ENCODE peak calls at places on chromosomes 2 and 18, in nine cellular contexts. One of them, this sample, is unnamed. For H3K9me3, the result is how much of the 10 kb centered on the place peaks cover.

GRCh38 chr2:191432121-191432520 is 186.9 kb downstream of the MYO1B start:
- DNase-seq in GM23248: no peak
- DNase-seq in heart left ventricle: no peak
- DNase-seq in tibial artery: no peak
- DNase-seq in fibroblast of lung: no peak
- DNase-seq in transverse colon: no peak
- DNase-seq in breast epithelium: no peak
- DNase-seq in SJSA1: no peak
- DNase-seq in MM.1S: no peak
- DNase-seq in this sample: no peak

GRCh38 chr18:25842665-25843064 is 247.7 kb downstream of the SS18 start:
- DNase-seq in GM23248: no peak
- DNase-seq in heart left ventricle: no peak
- DNase-seq in tibial artery: no peak
- DNase-seq in fibroblast of lung: no peak
- DNase-seq in transverse colon: no peak
- DNase-seq in breast epithelium: no peak
- DNase-seq in SJSA1: no peak
- DNase-seq in MM.1S: no peak
- DNase-seq in this sample: no peak

GRCh38 chr18:51153659-51154371 is 43.7 kb downstream of the MEX3C start:
- DNase-seq in GM23248: no peak
- DNase-seq in heart left ventricle: no peak
- DNase-seq in tibial artery: no peak
- DNase-seq in fibroblast of lung: no peak
- DNase-seq in transverse colon: peak
- DNase-seq in breast epithelium: no peak
- DNase-seq in SJSA1: no peak
- DNase-seq in MM.1S: peak
- DNase-seq in this sample: no peak

GRCh38 chr2:122514451-122514996 is 759.1 kb downstream of the TSN start:
- DNase-seq in GM23248: no peak
- DNase-seq in heart left ventricle: no peak
- DNase-seq in tibial artery: no peak
- DNase-seq in fibroblast of lung: peak
- DNase-seq in transverse colon: no peak
- DNase-seq in breast epithelium: no peak
- DNase-seq in SJSA1: no peak
- DNase-seq in MM.1S: no peak
- DNase-seq in this sample: no peak

GRCh38 chr2:239690651-239691631 is 290.1 kb upstream of the HDAC4 start:
- DNase-seq in GM23248: no peak
- DNase-seq in heart left ventricle: no peak
- DNase-seq in tibial artery: no peak
- DNase-seq in fibroblast of lung: no peak
- DNase-seq in transverse colon: no peak
- DNase-seq in breast epithelium: no peak
- DNase-seq in SJSA1: no peak
- DNase-seq in MM.1S: no peak
- DNase-seq in this sample: peak

GRCh38 chr2:197851451-197851850 is 47.1 kb downstream of the PLCL1 start:
- DNase-seq in GM23248: no peak
- DNase-seq in heart left ventricle: no peak
- DNase-seq in tibial artery: no peak
- DNase-seq in fibroblast of lung: no peak
- DNase-seq in transverse colon: no peak
- DNase-seq in breast epithelium: no peak
- DNase-seq in SJSA1: no peak
- DNase-seq in MM.1S: no peak
- DNase-seq in this sample: no peak

GRCh38 chr2:110103060-110103961 is 12.3 kb downstream of the MALL start:
- DNase-seq in GM23248: no peak
- DNase-seq in heart left ventricle: peak
- DNase-seq in tibial artery: no peak
- DNase-seq in fibroblast of lung: no peak
- DNase-seq in transverse colon: peak
- DNase-seq in breast epithelium: no peak
- DNase-seq in SJSA1: no peak
- DNase-seq in MM.1S: no peak
- DNase-seq in this sample: no peak

GRCh38 chr2:157839162-157839801 is 36.8 kb downstream of the ACVR1 start:
- DNase-seq in GM23248: peak
- DNase-seq in heart left ventricle: no peak
- DNase-seq in tibial artery: peak
- DNase-seq in fibroblast of lung: peak
- DNase-seq in transverse colon: no peak
- DNase-seq in breast epithelium: no peak
- DNase-seq in SJSA1: peak
- DNase-seq in MM.1S: no peak
- DNase-seq in this sample: no peak

GRCh38 chr2:174561283-174562275 is 36.0 kb downstream of the WIPF1 start:
- DNase-seq in GM23248: peak
- DNase-seq in heart left ventricle: peak
- DNase-seq in tibial artery: peak
- DNase-seq in fibroblast of lung: peak
- DNase-seq in transverse colon: peak
- DNase-seq in breast epithelium: no peak
- DNase-seq in SJSA1: no peak
- DNase-seq in MM.1S: no peak
- DNase-seq in this sample: peak

GRCh38 chr2:72781500-72781899 is 44.3 kb downstream of the EXOC6B start:
- DNase-seq in GM23248: no peak
- DNase-seq in heart left ventricle: no peak
- DNase-seq in tibial artery: no peak
- DNase-seq in fibroblast of lung: peak
- DNase-seq in transverse colon: no peak
- DNase-seq in breast epithelium: no peak
- DNase-seq in SJSA1: no peak
- DNase-seq in MM.1S: no peak
- DNase-seq in this sample: no peak

GRCh38 chr2:111184725-111185495 is 64.2 kb downstream of the BCL2L11 start:
- DNase-seq in GM23248: no peak
- DNase-seq in heart left ventricle: no peak
- DNase-seq in tibial artery: no peak
- DNase-seq in fibroblast of lung: no peak
- DNase-seq in transverse colon: no peak
- DNase-seq in breast epithelium: no peak
- DNase-seq in SJSA1: no peak
- DNase-seq in MM.1S: no peak
- DNase-seq in this sample: no peak

DNA sequence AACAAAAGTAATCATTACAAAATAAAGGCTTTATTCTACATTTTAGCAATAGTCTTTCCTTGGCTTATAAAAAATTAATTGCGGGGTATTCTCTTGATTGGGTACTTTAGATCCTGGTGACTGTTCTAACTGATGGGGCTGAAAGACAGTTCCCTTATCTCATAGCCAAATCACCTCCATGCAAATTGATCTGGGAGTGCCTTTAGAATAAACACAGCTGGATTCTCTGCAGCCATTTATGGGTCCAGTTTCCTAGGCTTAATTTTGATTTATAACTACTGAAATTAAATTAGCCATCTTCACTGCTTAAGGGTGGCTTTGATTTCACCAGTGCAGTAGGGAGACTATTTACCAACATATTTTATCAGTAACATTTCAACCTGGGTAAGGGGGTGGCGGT is 337.1 kb downstream of the NRXN1 start:
- DNase-seq in GM23248: no peak
- DNase-seq in heart left ventricle: no peak
- DNase-seq in tibial artery: no peak
- DNase-seq in fibroblast of lung: no peak
- DNase-seq in transverse colon: no peak
- DNase-seq in breast epithelium: no peak
- DNase-seq in SJSA1: no peak
- DNase-seq in MM.1S: no peak
- DNase-seq in this sample: no peak
- H3K4me3 ChIP-seq in GM23248: no peak
- H3K4me3 ChIP-seq in heart left ventricle: no peak
- H3K4me3 ChIP-seq in tibial artery: no peak
- H3K4me3 ChIP-seq in fibroblast of lung: no peak
- H3K4me3 ChIP-seq in transverse colon: no peak
- H3K4me3 ChIP-seq in breast epithelium: no peak
- H3K4me3 ChIP-seq in SJSA1: no peak
- H3K4me3 ChIP-seq in MM.1S: no peak
- H3K4me3 ChIP-seq in this sample: no peak

GRCh38 chr2:16184945-16185660 is 244.8 kb downstream of the MYCN start:
- DNase-seq in GM23248: no peak
- DNase-seq in heart left ventricle: no peak
- DNase-seq in tibial artery: no peak
- DNase-seq in fibroblast of lung: no peak
- DNase-seq in transverse colon: no peak
- DNase-seq in breast epithelium: no peak
- DNase-seq in SJSA1: no peak
- DNase-seq in MM.1S: no peak
- DNase-seq in this sample: no peak

GRCh38 chr2:16185671-16186391 is 245.5 kb downstream of the MYCN start:
- DNase-seq in GM23248: no peak
- DNase-seq in heart left ventricle: no peak
- DNase-seq in tibial artery: no peak
- DNase-seq in fibroblast of lung: no peak
- DNase-seq in transverse colon: no peak
- DNase-seq in breast epithelium: no peak
- DNase-seq in SJSA1: no peak
- DNase-seq in MM.1S: no peak
- DNase-seq in this sample: no peak

GRCh38 chr2:16182841-16183240 is 242.5 kb downstream of the MYCN start:
- DNase-seq in GM23248: no peak
- DNase-seq in heart left ventricle: no peak
- DNase-seq in tibial artery: no peak
- DNase-seq in fibroblast of lung: no peak
- DNase-seq in transverse colon: no peak
- DNase-seq in breast epithelium: no peak
- DNase-seq in SJSA1: no peak
- DNase-seq in MM.1S: no peak
- DNase-seq in this sample: no peak

GRCh38 chr2:16183345-16183744 is 243.0 kb downstream of the MYCN start:
- DNase-seq in GM23248: no peak
- DNase-seq in heart left ventricle: no peak
- DNase-seq in tibial artery: no peak
- DNase-seq in fibroblast of lung: no peak
- DNase-seq in transverse colon: no peak
- DNase-seq in breast epithelium: no peak
- DNase-seq in SJSA1: no peak
- DNase-seq in MM.1S: no peak
- DNase-seq in this sample: no peak

DNA sequence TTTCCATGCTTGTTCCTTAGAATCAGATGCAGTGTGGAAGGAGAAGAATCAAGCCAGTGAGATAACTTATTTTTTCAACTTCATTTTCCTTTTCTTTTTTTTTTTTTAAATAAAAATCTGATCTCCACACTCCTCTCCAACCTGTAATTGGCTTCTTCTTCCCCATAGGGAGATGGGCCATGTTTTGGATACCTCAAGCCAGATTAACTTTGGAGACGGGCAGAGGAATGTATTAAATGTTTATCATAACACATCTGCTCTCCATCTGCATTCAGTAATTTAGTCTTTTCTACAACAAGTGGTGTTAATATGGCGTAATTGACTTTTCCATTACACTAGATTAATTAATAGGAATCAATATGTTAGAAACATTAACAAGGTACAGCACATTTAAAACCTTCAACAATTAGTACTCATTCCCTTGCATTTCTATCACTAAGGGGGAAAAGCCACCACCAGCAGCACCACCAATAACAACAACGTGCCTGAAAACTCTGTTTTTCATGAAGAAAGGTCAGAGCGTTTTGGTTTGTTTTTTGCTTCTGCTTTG is 244.1 kb downstream of the MYCN start:
- DNase-seq in GM23248: no peak
- DNase-seq in heart left ventricle: no peak
- DNase-seq in tibial artery: no peak
- DNase-seq in fibroblast of lung: no peak
- DNase-seq in transverse colon: no peak
- DNase-seq in breast epithelium: no peak
- DNase-seq in SJSA1: no peak
- DNase-seq in MM.1S: no peak
- DNase-seq in this sample: no peak
- H3K9me3 ChIP-seq in GM23248: under half
- H3K9me3 ChIP-seq in heart left ventricle: under half
- H3K9me3 ChIP-seq in tibial artery: under half
- H3K9me3 ChIP-seq in fibroblast of lung: under half
- H3K9me3 ChIP-seq in transverse colon: under half
- H3K9me3 ChIP-seq in breast epithelium: under half
- H3K9me3 ChIP-seq in SJSA1: under half
- H3K9me3 ChIP-seq in MM.1S: under half
- H3K9me3 ChIP-seq in this sample: under half

DNA sequence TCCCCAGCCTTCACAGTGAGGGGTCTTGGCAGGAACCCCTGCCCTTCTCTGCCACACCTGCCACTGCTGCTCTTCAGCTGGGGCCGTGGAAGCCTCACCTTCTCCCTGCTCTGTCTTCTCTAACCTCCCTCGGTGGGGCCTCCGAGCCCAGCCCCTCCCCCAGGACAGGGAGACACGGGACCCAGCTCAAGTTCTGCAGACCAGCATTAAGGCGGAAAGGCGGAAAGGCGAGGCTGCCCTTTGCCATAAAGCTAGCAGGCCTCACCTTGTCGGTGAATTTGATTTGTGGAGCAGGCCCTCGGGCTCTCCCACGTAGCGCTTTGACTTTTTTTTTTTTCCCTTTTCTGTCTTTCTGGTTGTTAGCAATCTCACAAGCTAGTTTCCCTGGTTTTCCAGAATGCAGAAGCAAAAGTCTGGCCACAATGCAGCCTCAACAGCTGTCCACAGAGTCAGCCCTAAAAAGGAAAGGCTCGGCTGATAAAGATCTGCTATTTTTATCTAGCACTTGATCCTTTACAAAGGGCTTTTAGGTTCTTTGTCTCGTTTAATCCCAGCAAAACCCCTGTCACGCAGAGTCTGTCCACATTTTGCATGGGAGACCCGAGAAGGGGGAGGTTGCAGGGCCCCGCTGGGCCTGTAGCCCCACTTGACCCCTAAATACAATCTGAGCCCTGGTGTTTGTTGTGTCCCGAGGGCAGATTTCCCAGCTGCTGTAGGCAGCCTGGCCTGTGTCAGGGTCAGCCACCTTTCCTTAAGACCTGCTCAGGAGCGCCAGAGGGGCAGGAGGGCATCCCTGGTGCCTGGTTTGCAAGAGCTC is 6.0 kb downstream of the ITM2C start:
- DNase-seq in GM23248: no peak
- DNase-seq in heart left ventricle: no peak
- DNase-seq in tibial artery: no peak
- DNase-seq in fibroblast of lung: no peak
- DNase-seq in transverse colon: peak
- DNase-seq in breast epithelium: peak
- DNase-seq in SJSA1: no peak
- DNase-seq in MM.1S: peak
- DNase-seq in this sample: no peak
- H3K4me3 ChIP-seq in GM23248: no peak
- H3K4me3 ChIP-seq in heart left ventricle: no peak
- H3K4me3 ChIP-seq in tibial artery: no peak
- H3K4me3 ChIP-seq in fibroblast of lung: no peak
- H3K4me3 ChIP-seq in transverse colon: peak
- H3K4me3 ChIP-seq in breast epithelium: no peak
- H3K4me3 ChIP-seq in SJSA1: no peak
- H3K4me3 ChIP-seq in MM.1S: peak
- H3K4me3 ChIP-seq in this sample: no peak

DNA sequence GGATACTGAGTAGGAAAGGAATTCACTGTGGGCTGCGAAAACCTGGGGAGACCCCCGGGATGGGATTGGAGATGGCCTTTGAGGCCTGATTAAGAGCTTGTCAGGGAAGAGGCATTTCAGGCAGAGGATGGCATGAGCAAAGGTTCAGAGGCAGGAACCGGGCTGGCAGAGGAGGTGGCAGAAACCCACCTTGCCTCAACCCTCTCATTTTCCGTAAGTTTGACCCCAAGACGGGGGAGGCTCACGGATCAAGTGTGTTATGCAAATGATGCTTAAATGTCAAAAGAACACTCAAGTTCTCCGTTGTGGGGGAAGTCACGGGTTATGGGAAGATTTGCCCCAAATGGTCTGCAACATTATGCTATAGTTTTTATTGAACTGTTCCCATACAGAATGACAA is 88.3 kb downstream of the MYCN start:
- DNase-seq in GM23248: no peak
- DNase-seq in heart left ventricle: no peak
- DNase-seq in tibial artery: no peak
- DNase-seq in fibroblast of lung: no peak
- DNase-seq in transverse colon: no peak
- DNase-seq in breast epithelium: no peak
- DNase-seq in SJSA1: no peak
- DNase-seq in MM.1S: no peak
- DNase-seq in this sample: no peak
- H3K9me3 ChIP-seq in GM23248: under half
- H3K9me3 ChIP-seq in heart left ventricle: under half
- H3K9me3 ChIP-seq in tibial artery: under half
- H3K9me3 ChIP-seq in fibroblast of lung: under half
- H3K9me3 ChIP-seq in transverse colon: under half
- H3K9me3 ChIP-seq in breast epithelium: under half
- H3K9me3 ChIP-seq in SJSA1: under half
- H3K9me3 ChIP-seq in MM.1S: under half
- H3K9me3 ChIP-seq in this sample: under half

This sample was measured in body of pancreas.